ENCODE peak calls at places on chromosome 6, in four cellular contexts. X is Caco-2, Y is progenitor cell of endocrine pancreas, B is GM12865. K is an unnamed sample.

GRCh38 chr6:116289876-116290275 is 10.1 kb upstream of the TSPYL1 start:
- DNase-seq in B (no peak), X (no peak), Y (no peak), K (no peak)

GRCh38 chr6:87473419-87473903 is 687 bp downstream of the SLC35A1 start:
- DNase-seq in Y (no peak), X (peak), B (peak), K (no peak)

GRCh38 chr6:40419377-40419776 is 167.8 kb downstream of the LRFN2 start:
- DNase-seq in Y (no peak), B (no peak), X (no peak), K (no peak)

GRCh38 chr6:71529769-71530168 is 241.2 kb downstream of the OGFRL1 start:
- DNase-seq in X (no peak), Y (no peak), B (no peak), K (no peak)

GRCh38 chr6:28218312-28219248 is 6.5 kb upstream of the ZSCAN9 start:
- DNase-seq in B (peak), Y (no peak), X (peak), K (peak)

GRCh38 chr6:28977351-28978136 is 27.6 kb downstream of the ZNF311 start:
- DNase-seq in B (peak), Y (no peak), X (no peak), K (no peak)

GRCh38 chr6:84103029-84103428 is 69.5 kb downstream of the MRAP2 start:
- DNase-seq in Y (no peak), X (no peak), B (no peak), K (no peak)

GRCh38 chr6:24757610-24758009 is 17.1 kb upstream of the GMNN start:
- DNase-seq in B (no peak), Y (no peak), X (no peak), K (no peak)

GRCh38 chr6:135624402-135625297 is 127.1 kb upstream of the AHI1 start:
- DNase-seq in B (no peak), Y (no peak), X (no peak), K (no peak)

GRCh38 chr6:90413396-90413795 is 116.8 kb upstream of the BACH2 start:
- DNase-seq in Y (no peak), X (no peak), B (no peak), K (no peak)

GRCh38 chr6:87788141-87788540 is 86.1 kb upstream of the AKIRIN2 start:
- DNase-seq in Y (no peak), X (no peak), B (no peak), K (no peak)

GRCh38 chr6:56730663-56731529 is 88.2 kb upstream of the DST start:
- DNase-seq in X (no peak), B (no peak), Y (no peak), K (no peak)

GRCh38 chr6:16684195-16684689 is 77.0 kb downstream of the ATXN1 start:
- DNase-seq in Y (no peak), X (no peak), B (no peak), K (no peak)

GRCh38 chr6:160238786-160239751 is 19.6 kb downstream of the SLC22A2 start:
- DNase-seq in B (no peak), Y (no peak), X (peak), K (no peak)

GRCh38 chr6:61711849-61712248 is 574.2 kb downstream of the KHDRBS2 start:
- DNase-seq in Y (no peak), X (no peak), B (no peak), K (peak)

GRCh38 chr6:145380186-145380585 is 355.1 kb downstream of the EPM2A start:
- DNase-seq in X (no peak), Y (no peak), B (no peak), K (no peak)

GRCh38 chr6:1612902-1613301 is 3.2 kb downstream of the FOXC1 start:
- DNase-seq in Y (no peak), B (no peak), X (no peak), K (no peak)

GRCh38 chr6:10424005-10424404 is 9.1 kb upstream of the TFAP2A start:
- DNase-seq in B (no peak), X (no peak), Y (no peak), K (no peak)

GRCh38 chr6:142378138-142378875 is 76.5 kb downstream of the ADGRG6 start:
- DNase-seq in X (no peak), Y (no peak), B (no peak), K (peak)

GRCh38 chr6:133504761-133505160 is 263.6 kb downstream of the EYA4 start:
- DNase-seq in X (no peak), Y (no peak), B (no peak), K (no peak)

GRCh38 chr6:146785001-146785585 is 186.3 kb downstream of the ADGB start:
- DNase-seq in X (no peak), B (peak), Y (no peak), K (peak)
- TF ChIP-seq CTCF in X (peak), B (peak), Y (peak), K (peak)

DNA sequence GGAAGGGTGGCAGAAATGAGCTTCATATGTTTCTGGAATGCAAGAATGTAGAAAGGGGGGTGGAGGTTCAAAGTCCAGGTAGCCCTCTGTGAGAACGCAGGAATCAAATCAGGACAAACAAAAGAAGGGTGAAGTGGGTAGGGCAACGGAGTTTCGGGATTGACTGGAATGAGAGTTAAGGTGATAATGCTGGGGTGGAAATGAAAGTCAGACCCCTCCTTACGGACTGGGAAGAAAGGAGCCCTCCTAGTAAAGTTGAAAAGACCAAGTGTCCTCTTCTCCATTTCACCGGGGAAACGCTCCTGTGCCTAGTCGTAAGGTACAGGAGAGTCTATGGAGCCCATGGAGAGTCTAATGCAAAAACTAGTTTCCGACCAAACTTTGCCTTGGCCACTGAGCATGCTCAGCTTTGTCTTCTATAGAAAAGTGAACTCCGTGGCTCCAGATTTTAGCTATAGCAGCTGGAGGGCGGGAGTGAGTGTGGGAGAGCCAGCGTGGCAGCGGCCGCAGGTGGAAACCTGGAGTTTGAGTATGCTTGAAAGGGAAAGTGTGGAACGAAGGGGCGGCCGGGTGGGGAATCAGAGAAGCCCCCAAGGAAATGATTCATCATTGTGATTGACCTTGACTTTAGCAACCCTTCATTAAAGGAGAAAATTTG is 1.4 kb upstream of the LRRC1 start:
- DNase-seq in Y (peak), X (peak), B (peak), K (peak)
- TF ChIP-seq CTCF in Y (no peak), X (no peak), B (no peak), K (no peak)

DNA sequence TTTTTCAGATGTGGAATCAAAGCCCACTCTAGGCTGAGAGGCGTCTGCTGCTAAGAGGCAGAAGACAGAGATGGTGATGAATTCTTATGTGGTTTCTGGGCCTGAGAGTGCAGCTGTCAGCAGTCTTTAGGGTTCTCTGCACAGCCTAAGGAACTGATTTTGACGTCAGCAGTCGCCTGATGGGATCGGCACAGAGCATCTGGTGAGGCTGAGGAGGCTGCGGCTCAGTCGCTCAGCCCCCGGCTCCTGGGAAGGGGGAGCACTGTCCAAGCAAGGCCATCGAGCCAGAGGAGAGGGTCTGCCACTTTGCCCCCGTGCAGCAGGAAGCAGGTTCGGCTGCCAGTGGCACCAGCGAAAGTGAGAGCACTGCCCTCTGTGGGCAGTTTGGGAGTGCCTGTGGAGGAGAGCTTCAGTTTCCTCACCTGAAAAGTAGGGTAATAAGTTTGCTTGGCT is 92.5 kb downstream of the TCP11 start:
- DNase-seq in X (no peak), B (no peak), Y (no peak), K (no peak)
- TF ChIP-seq CTCF in X (peak), B (peak), Y (no peak), K (no peak)

GRCh38 chr6:151905854-151906253 is 98.4 kb downstream of the ESR1 start:
- DNase-seq in X (no peak), Y (no peak), B (no peak), K (no peak)

GRCh38 chr6:151916075-151916474 is 108.6 kb downstream of the ESR1 start:
- DNase-seq in X (no peak), Y (no peak), B (no peak), K (no peak)

GRCh38 chr6:151914475-151914874 is 107.0 kb downstream of the ESR1 start:
- DNase-seq in B (no peak), Y (no peak), X (no peak), K (no peak)

GRCh38 chr6:151916680-151917164 is 109.2 kb downstream of the ESR1 start:
- DNase-seq in X (no peak), B (no peak), Y (no peak), K (no peak)

DNA sequence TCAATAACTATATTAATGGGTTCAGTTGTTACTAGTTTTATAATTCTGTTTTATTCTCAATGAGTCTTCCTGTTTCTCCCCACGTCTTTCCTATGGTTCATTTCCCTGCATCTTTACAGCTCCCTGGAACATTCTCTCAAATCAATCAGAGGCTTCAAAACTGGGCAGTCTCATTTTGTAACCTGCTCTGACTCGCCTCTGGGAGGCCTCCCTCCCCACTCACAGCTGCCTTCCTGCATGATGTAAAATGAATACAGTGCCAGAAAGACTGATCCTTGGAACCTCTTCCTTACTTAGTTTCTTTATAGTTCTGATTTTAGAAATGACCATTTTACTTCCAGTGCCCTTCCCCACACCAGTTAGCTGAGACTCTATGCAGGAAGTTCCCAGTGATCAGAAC is 103.9 kb downstream of the ESR1 start:
- DNase-seq in B (no peak), Y (no peak), X (no peak), K (no peak)
- TF ChIP-seq CTCF in B (no peak), Y (no peak), X (no peak), K (no peak)

GRCh38 chr6:114344216-114344970 is 1.6 kb upstream of the HS3ST5 start:
- DNase-seq in X (no peak), Y (no peak), B (no peak), K (no peak)

GRCh38 chr6:114342086-114342825 is 567 bp downstream of the HS3ST5 start:
- DNase-seq in B (no peak), X (no peak), Y (peak), K (peak)

GRCh38 chr6:114343782-114344144 is 940 bp upstream of the HS3ST5 start:
- DNase-seq in X (no peak), Y (no peak), B (no peak), K (no peak)

GRCh38 chr6:114344971-114345274 is 2.1 kb upstream of the HS3ST5 start:
- DNase-seq in X (no peak), Y (no peak), B (no peak), K (no peak)

GRCh38 chr6:114342826-114343781 is at the start of gene HS3ST5:
- DNase-seq in X (peak), B (peak), Y (peak), K (peak)
- TF ChIP-seq CTCF in X (peak), B (peak), Y (peak), K (no peak)

GRCh38 chr6:118650500-118651281 is 700 bp downstream of the CEP85L start:
- DNase-seq in Y (peak), B (peak), X (peak), K (peak)
- TF ChIP-seq CTCF in Y (peak), B (no peak), X (no peak), K (peak)

GRCh38 chr6:81734500-81735140 is 17.9 kb downstream of the TENT5A start:
- DNase-seq in X (no peak), Y (no peak), B (no peak), K (no peak)

GRCh38 chr6:81735756-81736380 is 16.6 kb downstream of the TENT5A start:
- DNase-seq in B (no peak), X (no peak), Y (no peak), K (no peak)

GRCh38 chr6:81731814-81732213 is 20.7 kb downstream of the TENT5A start:
- DNase-seq in B (no peak), Y (no peak), X (no peak), K (no peak)

GRCh38 chr6:81736428-81736827 is 16.1 kb downstream of the TENT5A start:
- DNase-seq in B (no peak), X (no peak), Y (no peak), K (no peak)

DNA sequence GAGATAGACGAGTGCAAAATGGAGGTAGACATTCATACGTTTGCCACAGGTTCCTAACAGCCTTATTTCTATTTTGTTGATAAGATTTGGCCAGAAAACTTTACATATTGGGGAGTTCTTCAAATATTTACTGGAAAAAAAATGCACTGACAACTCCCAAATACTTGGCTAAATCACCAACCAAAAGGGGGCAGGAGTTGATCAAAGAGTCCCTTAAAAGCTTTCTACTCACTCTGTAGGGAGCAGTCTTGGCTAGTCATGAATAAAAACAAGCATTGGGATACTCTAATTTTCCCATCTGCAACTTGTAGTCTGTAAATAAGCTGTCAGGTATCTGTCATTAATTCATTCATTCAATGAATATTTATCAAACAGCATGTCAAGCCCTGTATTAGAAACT is 18.4 kb downstream of the TENT5A start:
- DNase-seq in B (no peak), Y (no peak), X (no peak), K (no peak)
- TF ChIP-seq CTCF in B (no peak), Y (no peak), X (no peak), K (no peak)

DNA sequence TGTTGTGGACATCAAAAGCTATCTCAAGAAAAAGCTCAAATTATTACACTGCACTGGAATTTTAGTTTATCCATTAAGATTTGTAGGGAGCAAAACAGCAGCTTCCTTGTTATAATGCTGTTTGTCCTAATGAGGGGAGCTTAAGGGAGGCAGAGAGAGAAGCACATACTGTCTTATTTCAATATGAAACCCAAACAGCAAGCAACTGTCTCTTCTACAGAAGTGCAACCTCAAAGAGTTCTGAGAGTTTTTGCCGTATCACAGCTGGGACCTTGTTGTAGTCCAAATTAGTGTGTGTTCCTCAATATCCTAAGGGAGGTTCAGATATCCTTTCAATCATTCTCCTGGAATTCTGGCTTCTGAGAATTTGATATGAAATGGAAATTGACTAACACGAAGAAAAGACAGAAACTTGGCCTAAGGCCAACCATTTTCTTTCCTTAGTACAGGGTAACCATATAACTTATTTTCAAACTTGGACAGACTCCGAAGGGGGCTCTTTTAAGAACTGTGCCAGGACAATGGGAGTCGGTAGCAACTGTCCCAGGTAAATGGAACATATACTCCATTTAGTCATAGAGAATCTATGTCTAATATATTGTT is 149.3 kb upstream of the CCN2 start:
- DNase-seq in B (no peak), Y (no peak), X (no peak), K (no peak)
- TF ChIP-seq CTCF in B (no peak), Y (no peak), X (no peak), K (no peak)

DNA sequence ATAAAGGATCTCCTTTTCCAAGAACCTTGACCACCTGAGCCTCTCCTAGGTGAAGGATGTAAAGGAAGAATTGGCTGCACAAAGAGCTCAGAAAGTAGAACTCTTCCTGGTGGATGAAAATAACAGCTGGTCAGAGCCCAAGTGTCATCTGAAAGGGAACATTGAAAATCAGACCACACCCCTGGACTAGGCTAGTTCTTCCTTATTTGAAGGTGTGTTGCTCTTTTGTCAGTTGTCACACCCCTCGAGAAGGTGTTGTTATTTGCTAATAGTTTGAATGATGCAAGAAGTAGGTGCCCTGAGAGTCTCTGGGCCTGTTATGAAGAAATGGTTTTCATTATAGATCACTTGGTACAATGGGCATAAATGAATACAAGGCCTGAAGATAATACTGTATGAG is 31.1 kb downstream of the NHLRC1 start:
- DNase-seq in X (no peak), B (no peak), Y (no peak), K (no peak)
- TF ChIP-seq CTCF in X (no peak), B (no peak), Y (no peak), K (no peak)

GRCh38 chr6:163457637-163458561 is 43.4 kb downstream of the QKI start:
- DNase-seq in X (no peak), Y (no peak), B (peak), K (no peak)
- TF ChIP-seq CTCF in X (no peak), Y (no peak), B (no peak), K (no peak)